ENCODE peak calls at places on chromosome 5, in ten cellular contexts. H is pons; N is astrocyte; R is C1 segment of cervical spinal cord; O is skeletal muscle cell; A is small intestine; G is kidney epithelial cell; J is prostate gland; Z is CD8-positive, alpha-beta T cell; C is BJ. S is an unnamed sample.
A peak's percentile ranks its signal among the peaks of the same experiment; 100 is the strongest.

GRCh38 chr5:135158315-135158697 is 124.3 kb upstream of the PITX1 start:
- DNase-seq in H (no peak), N (no peak), R (no peak), O (no peak), A (no peak), G (no peak), J (no peak), Z (no peak), C (no peak), S (no peak)

GRCh38 chr5:176732306-176732705 is 78.1 kb upstream of the UNC5A start:
- DNase-seq in H (no peak), N (no peak), R (no peak), O (no peak), A (no peak), G (no peak), J (no peak), Z (no peak), C (no peak), S (no peak)

GRCh38 chr5:132054697-132055440 is 5.6 kb upstream of the IL3 start:
- DNase-seq in H (no peak), N (no peak), R (no peak), O (no peak), A (no peak), G (no peak), J (no peak), Z (no peak), C (no peak), S (no peak)

GRCh38 chr5:172770374-172770674 is 671 bp downstream of the DUSP1 start:
- DNase-seq in H (no peak), N (no peak), R (no peak), O (no peak), A (no peak), G (no peak), J (no peak), Z (peak; percentile 34), C (no peak), S (peak; percentile 47)

GRCh38 chr5:135458356-135458755 is 6.2 kb upstream of the TIFAB start:
- DNase-seq in H (no peak), N (no peak), R (no peak), O (no peak), A (no peak), G (no peak), J (no peak), Z (no peak), C (no peak), S (no peak)

GRCh38 chr5:1840741-1841521 is 39.7 kb downstream of the NDUFS6 start:
- DNase-seq in H (no peak), N (no peak), R (no peak), O (no peak), A (no peak), G (no peak), J (no peak), Z (no peak), C (no peak), S (no peak)

GRCh38 chr5:16889972-16890519 is 46.0 kb downstream of the MYO10 start:
- DNase-seq in H (no peak), N (peak; percentile 72), R (no peak), O (peak; percentile 82), A (no peak), G (no peak), J (no peak), Z (no peak), C (no peak), S (peak; percentile 70)

GRCh38 chr5:79236364-79236969 is 536 bp downstream of the JMY start:
- DNase-seq in H (peak; percentile 24), N (peak; percentile 23), R (peak; percentile 49), O (no peak), A (no peak), G (no peak), J (no peak), Z (peak; percentile 24), C (no peak), S (no peak)

GRCh38 chr5:68362331-68362730 is 146.8 kb downstream of the PIK3R1 start:
- DNase-seq in H (no peak), N (no peak), R (no peak), O (no peak), A (no peak), G (no peak), J (no peak), Z (no peak), C (no peak), S (no peak)

GRCh38 chr5:177479774-177480173 is 6.3 kb upstream of the DBN1 start:
- DNase-seq in H (no peak), N (peak; percentile 64), R (no peak), O (no peak), A (no peak), G (no peak), J (no peak), Z (no peak), C (no peak), S (peak; percentile 62)

GRCh38 chr5:72624641-72625236 is 117.5 kb upstream of the ZNF366 start:
- DNase-seq in H (no peak), N (peak; percentile 66), R (no peak), O (no peak), A (no peak), G (no peak), J (no peak), Z (no peak), C (peak; percentile 47), S (peak; percentile 70)

GRCh38 chr5:43227655-43228054 is 35.6 kb downstream of the NIM1K start:
- DNase-seq in H (peak; percentile 4), N (peak; percentile 36), R (no peak), O (peak; percentile 14), A (peak; percentile 24), G (no peak), J (no peak), Z (no peak), C (no peak), S (peak; percentile 46)

GRCh38 chr5:6704361-6704851 is 8.8 kb upstream of the TENT4A start:
- DNase-seq in H (no peak), N (peak; percentile 94), R (no peak), O (peak; percentile 63), A (no peak), G (no peak), J (peak; percentile 86), Z (no peak), C (peak; percentile 80), S (peak; percentile 75)

GRCh38 chr5:134145779-134146581 is 30.8 kb downstream of the SKP1 start:
- DNase-seq in H (peak; percentile 87), N (peak; percentile 28), R (peak; percentile 60), O (no peak), A (peak; percentile 78), G (no peak), J (peak; percentile 74), Z (peak; percentile 90), C (no peak), S (peak; percentile 51)

GRCh38 chr5:150641826-150642566 is 1.5 kb downstream of the SYNPO start:
- DNase-seq in H (no peak), N (no peak), R (no peak), O (no peak), A (no peak), G (no peak), J (no peak), Z (no peak), C (no peak), S (peak; percentile 44)

GRCh38 chr5:56319281-56320242 is 86.4 kb upstream of the ANKRD55 start:
- DNase-seq in H (no peak), N (peak; percentile 27), R (no peak), O (peak; percentile 78), A (no peak), G (no peak), J (no peak), Z (no peak), C (no peak), S (peak; percentile 36)

GRCh38 chr5:69248019-69248418 is 13.3 kb downstream of the CDK7 start:
- DNase-seq in H (no peak), N (no peak), R (no peak), O (no peak), A (no peak), G (no peak), J (no peak), Z (no peak), C (no peak), S (no peak)

GRCh38 chr5:98767563-98767962 is 5.9 kb upstream of the RGMB start:
- DNase-seq in H (peak; percentile 29), N (no peak), R (no peak), O (no peak), A (no peak), G (no peak), J (no peak), Z (no peak), C (no peak), S (no peak)

GRCh38 chr5:144194148-144194547 is 23.5 kb downstream of the KCTD16 start:
- DNase-seq in H (no peak), N (no peak), R (no peak), O (no peak), A (no peak), G (no peak), J (no peak), Z (no peak), C (no peak), S (no peak)

GRCh38 chr5:82613886-82614285 is 335.7 kb upstream of the RPS23 start:
- DNase-seq in H (no peak), N (peak; percentile 65), R (no peak), O (no peak), A (no peak), G (no peak), J (no peak), Z (no peak), C (no peak), S (no peak)

GRCh38 chr5:76608833-76609232 is 14.4 kb downstream of the F2RL2 start:
- DNase-seq in H (no peak), N (peak; percentile 68), R (no peak), O (peak; percentile 63), A (no peak), G (no peak), J (no peak), Z (no peak), C (no peak), S (peak; percentile 75)

GRCh38 chr5:135072357-135073247 is 38.6 kb upstream of the PITX1 start:
- DNase-seq in H (no peak), N (no peak), R (no peak), O (peak; percentile 3), A (no peak), G (no peak), J (peak; percentile 42), Z (no peak), C (no peak), S (no peak)

GRCh38 chr5:57503433-57503832 is 20.8 kb upstream of the ACTBL2 start:
- DNase-seq in H (no peak), N (peak; percentile 94), R (no peak), O (no peak), A (no peak), G (no peak), J (no peak), Z (no peak), C (no peak), S (peak; percentile 60)

GRCh38 chr5:113693621-113694130 is 180.2 kb downstream of the YTHDC2 start:
- DNase-seq in H (no peak), N (no peak), R (no peak), O (no peak), A (no peak), G (no peak), J (no peak), Z (no peak), C (no peak), S (no peak)

GRCh38 chr5:66789434-66789833 is 193.2 kb downstream of the MAST4 start:
- DNase-seq in H (no peak), N (no peak), R (no peak), O (no peak), A (no peak), G (no peak), J (no peak), Z (no peak), C (no peak), S (no peak)

GRCh38 chr5:134131578-134132350 is 17.3 kb downstream of the TCF7 start:
- DNase-seq in H (no peak), N (no peak), R (no peak), O (no peak), A (no peak), G (no peak), J (no peak), Z (no peak), C (no peak), S (no peak)

GRCh38 chr5:134586866-134587524 is 45.6 kb downstream of the SAR1B start:
- DNase-seq in H (peak; percentile 65), N (peak; percentile 55), R (peak; percentile 50), O (peak; percentile 14), A (peak; percentile 87), G (no peak), J (peak; percentile 63), Z (peak; percentile 85), C (no peak), S (peak; percentile 72)

GRCh38 chr5:165871279-165871678 is 2365.9 kb downstream of the MAT2B start:
- DNase-seq in H (no peak), N (no peak), R (no peak), O (no peak), A (no peak), G (no peak), J (no peak), Z (no peak), C (no peak), S (no peak)

S was measured in fibroblast of lung.